ENCODE peak calls at places on chromosomes 16 and 17, in six cellular contexts. V is AG10803, U is tibial artery, T is fibroblast of the aortic adventitia, R is kidney epithelial cell, S is A673. K is an unnamed sample.

GRCh38 chr16:70152578-70153302 is 20.8 kb upstream of the CLEC18C start:
- DNase-seq in R (no peak), V (no peak), S (no peak), T (no peak), U (no peak), K (no peak)

GRCh38 chr16:53053967-53054669 is 673 bp upstream of the CHD9 start:
- DNase-seq in T (peak), S (peak), U (peak), R (no peak), V (no peak), K (peak)

GRCh38 chr17:11493947-11494346 is 104.3 kb upstream of the DNAH9 start:
- DNase-seq in V (no peak), T (no peak), S (peak), R (no peak), U (no peak), K (no peak)

GRCh38 chr16:59881366-59881765 is 1147.2 kb upstream of the GOT2 start:
- DNase-seq in S (no peak), T (no peak), V (no peak), U (no peak), R (no peak), K (no peak)

GRCh38 chr16:87800497-87800896 is 34.7 kb upstream of the KLHDC4 start:
- DNase-seq in U (no peak), V (no peak), S (no peak), R (no peak), T (no peak), K (no peak)

GRCh38 chr16:83031524-83031923 is 404.8 kb downstream of the CDH13 start:
- DNase-seq in U (no peak), R (no peak), S (no peak), V (no peak), T (no peak), K (no peak)

GRCh38 chr17:21167303-21167702 is 40.5 kb downstream of the DHRS7B start:
- DNase-seq in S (no peak), R (no peak), U (no peak), V (peak), T (peak), K (no peak)

GRCh38 chr16:88049020-88049419 is 97.8 kb downstream of the BANP start:
- DNase-seq in V (no peak), S (no peak), R (no peak), T (no peak), U (no peak), K (no peak)

GRCh38 chr17:1035546-1036170 is 38.7 kb downstream of the TIMM22 start:
- DNase-seq in S (no peak), V (no peak), T (no peak), U (no peak), R (no peak), K (no peak)

GRCh38 chr17:77744268-77744988 is 214.1 kb upstream of the TNRC6C start:
- DNase-seq in S (no peak), R (no peak), T (no peak), V (no peak), U (peak), K (peak)

GRCh38 chr17:32914181-32914580 is 13.8 kb upstream of the TMEM98 start:
- DNase-seq in V (no peak), T (no peak), R (no peak), U (no peak), S (no peak), K (no peak)

GRCh38 chr16:83005653-83006160 is 378.9 kb downstream of the CDH13 start:
- DNase-seq in S (no peak), V (no peak), U (no peak), T (peak), R (no peak), K (no peak)

GRCh38 chr17:79341529-79341780 is 266.8 kb downstream of the ENGASE start:
- DNase-seq in T (no peak), S (no peak), R (no peak), V (no peak), U (no peak), K (no peak)

GRCh38 chr17:51435641-51436091 is 175.3 kb downstream of the UTP18 start:
- DNase-seq in T (peak), V (peak), R (no peak), U (no peak), S (peak), K (peak)

GRCh38 chr17:57370051-57370581 is 113.8 kb downstream of the MSI2 start:
- DNase-seq in T (peak), V (peak), S (no peak), R (no peak), U (no peak), K (no peak)

GRCh38 chr17:75498019-75498725 is 17.2 kb downstream of the CASKIN2 start:
- DNase-seq in V (no peak), U (no peak), R (no peak), T (no peak), S (no peak), K (no peak)

GRCh38 chr16:12455287-12455798 is 348.3 kb downstream of the CPPED1 start:
- DNase-seq in U (no peak), S (peak), R (peak), T (peak), V (peak), K (peak)

GRCh38 chr17:67431210-67432015 is 54.3 kb downstream of the PITPNC1 start:
- DNase-seq in V (peak), U (no peak), S (peak), T (peak), R (no peak), K (peak)

GRCh38 chr16:1772362-1772907 is at the start of gene EME2:
- DNase-seq in U (no peak), V (no peak), S (no peak), T (no peak), R (no peak), K (peak)

GRCh38 chr16:52613508-52613907 is 66.6 kb upstream of the TOX3 start:
- DNase-seq in R (no peak), T (no peak), U (no peak), V (no peak), S (no peak), K (peak)

GRCh38 chr16:88340755-88341150 is 42.0 kb upstream of the ZNF469 start:
- DNase-seq in U (no peak), R (no peak), S (no peak), V (no peak), T (no peak), K (no peak)

GRCh38 chr17:48601528-48602430 is 3.0 kb downstream of the HOXB6 start:
- DNase-seq in S (no peak), T (no peak), V (no peak), R (no peak), U (no peak), K (no peak)

GRCh38 chr16:80341242-80341641 is 199.6 kb upstream of the DYNLRB2 start:
- DNase-seq in R (no peak), S (no peak), T (no peak), V (no peak), U (no peak), K (no peak)

GRCh38 chr16:26005336-26005735 is 313.6 kb downstream of the HS3ST4 start:
- DNase-seq in S (no peak), R (no peak), T (no peak), V (no peak), U (no peak), K (no peak)

GRCh38 chr16:27920391-27920891 is 143.1 kb downstream of the GSG1L start:
- DNase-seq in S (peak), T (no peak), U (no peak), R (no peak), V (no peak), K (no peak)

GRCh38 chr17:81371910-81372760 is 23.1 kb upstream of the BAHCC1 start:
- DNase-seq in V (peak), T (peak), S (no peak), R (no peak), U (no peak), K (peak)

GRCh38 chr17:31449746-31450145 is 58.3 kb downstream of the RAB11FIP4 start:
- DNase-seq in V (no peak), T (no peak), S (no peak), U (no peak), R (no peak), K (no peak)

GRCh38 chr16:62167551-62167950 is 131.3 kb upstream of the CDH8 start:
- DNase-seq in U (no peak), S (no peak), R (no peak), T (no peak), V (no peak), K (no peak)

GRCh38 chr17:55410722-55411462 is 10.7 kb downstream of the MMD start:
- DNase-seq in T (peak), U (no peak), R (no peak), S (no peak), V (peak), K (no peak)

GRCh38 chr16:85055503-85056210 is 28.1 kb downstream of the KIAA0513 start:
- DNase-seq in V (peak), U (no peak), R (no peak), T (peak), S (no peak), K (peak)

GRCh38 chr16:5604770-5605169 is 507.2 kb upstream of the EEF2KMT start:
- DNase-seq in U (no peak), T (no peak), V (no peak), R (no peak), S (peak), K (peak)

GRCh38 chr16:30185141-30185682 is 1.8 kb downstream of the CORO1A start:
- DNase-seq in T (no peak), S (no peak), R (no peak), V (no peak), U (no peak), K (no peak)

GRCh38 chr17:17868637-17869522 is 32.1 kb upstream of the SREBF1 start:
- DNase-seq in U (no peak), V (peak), R (no peak), T (peak), S (peak), K (no peak)

GRCh38 chr16:47156816-47157215 is 13.1 kb upstream of the NETO2 start:
- DNase-seq in R (no peak), V (no peak), S (no peak), U (no peak), T (no peak), K (no peak)

GRCh38 chr17:1074886-1075665 is 78.1 kb downstream of the TIMM22 start:
- DNase-seq in R (no peak), V (no peak), T (no peak), U (no peak), S (no peak), K (no peak)

GRCh38 chr16:31488630-31489564 is 6.0 kb downstream of the SLC5A2 start:
- DNase-seq in U (no peak), S (no peak), T (no peak), R (no peak), V (no peak), K (no peak)

GRCh38 chr17:79944251-79944812 is 91.3 kb downstream of the TBC1D16 start:
- DNase-seq in U (peak), R (no peak), T (no peak), S (no peak), V (no peak), K (no peak)

GRCh38 chr17:7801582-7801981 is 32.4 kb upstream of the KDM6B start:
- DNase-seq in U (no peak), R (no peak), T (no peak), V (no peak), S (no peak), K (no peak)

GRCh38 chr16:20674684-20675487 is 22.6 kb downstream of the ACSM1 start:
- DNase-seq in S (no peak), U (no peak), V (no peak), T (no peak), R (no peak), K (peak)

GRCh38 chr16:20676268-20676828 is 21.1 kb downstream of the ACSM1 start:
- DNase-seq in V (no peak), S (no peak), U (no peak), R (no peak), T (no peak), K (peak)

GRCh38 chr16:20675488-20676267 is 21.8 kb downstream of the ACSM1 start:
- DNase-seq in V (peak), T (peak), R (peak), S (no peak), U (peak), K (no peak)

GRCh38 chr16:20678242-20678641 is 19.2 kb downstream of the ACSM1 start:
- DNase-seq in T (no peak), U (no peak), S (no peak), R (no peak), V (no peak), K (no peak)

GRCh38 chr16:20676867-20677266 is 20.6 kb downstream of the ACSM1 start:
- DNase-seq in S (no peak), V (no peak), R (no peak), T (no peak), U (no peak), K (no peak)
- TF ChIP-seq CTCF in S (no peak), V (no peak), R (no peak), T (no peak), U (no peak), K (no peak)

GRCh38 chr16:67398546-67399217 is 5.4 kb upstream of the TPPP3 start:
- DNase-seq in V (no peak), U (no peak), S (no peak), R (no peak), T (no peak), K (no peak)

GRCh38 chr16:67397451-67397801 is 4.1 kb upstream of the TPPP3 start:
- DNase-seq in V (no peak), R (no peak), T (no peak), S (no peak), U (no peak), K (no peak)

GRCh38 chr16:67396775-67397450 is 3.6 kb upstream of the TPPP3 start:
- DNase-seq in T (no peak), V (no peak), U (no peak), R (no peak), S (no peak), K (no peak)

GRCh38 chr16:67399218-67399733 is 6.0 kb upstream of the TPPP3 start:
- DNase-seq in V (no peak), S (peak), R (no peak), U (no peak), T (no peak), K (peak)

GRCh38 chr16:67397812-67398545 is 4.7 kb upstream of the TPPP3 start:
- DNase-seq in V (no peak), R (no peak), T (no peak), U (no peak), S (no peak), K (no peak)
- TF ChIP-seq CTCF in V (no peak), R (peak), T (no peak), U (no peak), S (no peak), K (no peak)

GRCh38 chr16:86252596-86252995 is 257.7 kb upstream of the FOXF1 start:
- DNase-seq in S (peak), U (no peak), R (no peak), V (peak), T (peak), K (peak)
- TF ChIP-seq CTCF in S (peak), U (no peak), R (peak), V (peak), T (peak), K (peak)

GRCh38 chr17:72702136-72702735 is 390.3 kb downstream of the SLC39A11 start:
- DNase-seq in S (peak), T (peak), U (no peak), R (no peak), V (peak), K (no peak)
- TF ChIP-seq CTCF in S (no peak), T (no peak), U (no peak), R (no peak), V (no peak), K (no peak)

GRCh38 chr16:537415-538335 is 10.2 kb downstream of the CAPN15 start:
- DNase-seq in T (no peak), V (no peak), R (no peak), U (no peak), S (no peak), K (no peak)

GRCh38 chr16:543301-544164 is 16.0 kb downstream of the CAPN15 start:
- DNase-seq in V (no peak), T (no peak), S (no peak), R (no peak), U (no peak), K (no peak)

GRCh38 chr16:540645-541340 is 13.3 kb downstream of the CAPN15 start:
- DNase-seq in T (no peak), S (no peak), V (no peak), U (no peak), R (no peak), K (no peak)

GRCh38 chr16:536746-537145 is 9.2 kb downstream of the CAPN15 start:
- DNase-seq in S (no peak), R (no peak), V (no peak), U (no peak), T (no peak), K (no peak)

DNA sequence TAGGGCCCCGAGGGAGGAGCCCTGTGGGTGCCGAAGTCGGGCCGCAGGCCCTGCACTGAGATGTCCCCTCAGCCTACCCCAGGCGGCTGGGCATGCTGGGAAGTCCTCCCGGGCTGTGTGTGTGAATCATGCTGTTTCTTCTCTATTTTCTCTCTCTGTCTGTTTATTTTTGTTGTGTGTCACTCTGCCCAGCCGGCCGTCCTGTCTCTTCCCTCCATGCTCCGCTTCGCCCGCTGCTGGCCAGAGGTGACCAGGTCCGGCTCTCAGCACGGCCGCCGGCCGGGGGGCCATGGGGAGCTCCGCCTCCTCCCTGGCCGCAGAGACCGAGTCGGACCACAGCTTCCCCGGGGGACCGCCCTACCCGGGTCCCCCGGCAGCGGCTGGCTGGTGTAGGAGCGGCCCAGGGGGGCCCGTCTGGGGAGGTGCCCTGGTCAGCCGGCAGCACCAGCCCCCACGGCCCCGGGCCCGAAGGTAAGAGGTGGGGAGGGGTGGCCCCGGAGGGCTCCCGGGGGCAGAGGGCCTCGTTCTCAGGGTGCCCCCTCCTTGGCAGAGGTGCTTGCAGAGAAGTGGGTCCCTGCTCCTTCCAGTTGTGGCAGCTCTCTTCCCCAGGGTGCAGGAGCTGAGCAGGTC is 12.5 kb downstream of the CAPN15 start:
- DNase-seq in S (no peak), V (no peak), T (peak), R (no peak), U (no peak), K (no peak)
- TF ChIP-seq CTCF in S (no peak), V (no peak), T (no peak), R (no peak), U (no peak), K (no peak)

DNA sequence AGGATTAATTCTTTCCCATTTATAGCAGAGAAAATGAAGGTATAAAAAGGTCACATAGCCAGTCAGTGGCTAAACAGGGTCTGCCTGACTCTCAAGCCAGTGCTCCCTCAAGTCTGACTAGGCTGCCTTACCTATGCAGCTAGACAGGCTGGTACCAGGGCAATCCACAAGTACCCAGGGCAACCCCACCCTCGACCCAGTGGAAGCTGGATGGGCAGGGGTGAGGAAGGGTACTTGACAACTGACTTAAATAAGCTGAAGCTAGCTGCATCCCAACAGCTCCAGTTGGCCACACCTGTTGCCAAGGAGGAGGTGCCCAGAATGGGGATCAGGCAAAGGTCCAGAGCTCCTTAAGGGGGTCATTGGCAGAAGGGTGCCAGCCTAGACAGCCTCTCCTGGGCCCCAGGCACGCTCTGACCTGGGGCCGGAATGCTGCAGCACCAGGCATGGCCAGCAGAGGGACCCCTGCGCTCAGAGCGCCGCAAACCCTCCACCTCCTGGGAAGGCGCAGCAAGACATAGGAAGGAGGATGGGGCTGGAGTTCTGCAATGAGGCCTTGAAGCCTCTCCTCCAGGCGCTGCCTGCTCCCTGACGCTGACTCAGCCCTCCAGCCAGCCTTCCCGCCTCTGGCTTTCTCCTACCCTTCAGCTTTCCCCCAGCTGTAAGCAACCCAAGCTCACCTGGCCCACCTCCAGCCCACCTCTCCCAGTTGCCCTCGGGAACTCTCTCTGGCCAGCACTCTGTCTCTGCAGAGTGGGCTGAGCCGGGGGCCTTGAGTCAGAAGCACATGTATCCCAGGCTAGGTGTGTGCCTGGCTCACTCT is 28.9 kb downstream of the MPP2 start:
- DNase-seq in R (peak), U (peak), V (peak), T (peak), S (peak), K (peak)
- TF ChIP-seq CTCF in R (peak), U (peak), V (peak), T (peak), S (peak), K (peak)

K was measured in NB4.